ENCODE peak calls at places on chromosomes 4 and X, in six cellular contexts. W, Y, R, U, H and L are unnamed samples.

GRCh38 chr4:4488405-4489404 is 53.1 kb downstream of the STX18 start:
- DNase-seq in W (no peak), R (peak), Y (peak), U (peak), H (peak), L (peak)

GRCh38 chrX:1748408-1748807 is 133.5 kb downstream of the ASMT start:
- DNase-seq in Y (no peak), W (no peak), H (no peak), U (no peak), R (no peak), L (no peak)

GRCh38 chr4:112270051-112270450 is 15.7 kb downstream of the TIFA start:
- DNase-seq in W (no peak), R (no peak), H (no peak), U (no peak), Y (no peak), L (no peak)

GRCh38 chr4:23373269-23373668 is 516.6 kb downstream of the PPARGC1A start:
- DNase-seq in U (no peak), Y (peak), R (no peak), W (no peak), H (no peak), L (no peak)

GRCh38 chr4:107654694-107655093 is 65.3 kb downstream of the PAPSS1 start:
- DNase-seq in H (peak), Y (no peak), R (no peak), W (no peak), U (no peak), L (no peak)

GRCh38 chr4:8004066-8004465 is 64.4 kb upstream of the AFAP1 start:
- DNase-seq in R (no peak), U (no peak), Y (no peak), W (no peak), H (no peak), L (no peak)

GRCh38 chr4:10496200-10496599 is 39.0 kb upstream of the ZNF518B start:
- DNase-seq in Y (no peak), W (no peak), H (no peak), U (no peak), R (no peak), L (no peak)

GRCh38 chrX:56800307-56800706 is 71.3 kb downstream of the NBDY start:
- DNase-seq in Y (peak), R (no peak), H (no peak), U (no peak), W (no peak), L (no peak)

GRCh38 chrX:150446995-150447394 is 83.9 kb downstream of the MAMLD1 start:
- DNase-seq in R (no peak), W (no peak), Y (no peak), H (no peak), U (no peak), L (no peak)

GRCh38 chr4:127309360-127310095 is 323.2 kb upstream of the INTU start:
- DNase-seq in Y (no peak), H (no peak), W (no peak), R (no peak), U (no peak), L (peak)

GRCh38 chr4:66558651-66559050 is 888.4 kb upstream of the EPHA5 start:
- DNase-seq in Y (no peak), H (no peak), W (no peak), U (no peak), R (no peak), L (no peak)

GRCh38 chr4:185020863-185021761 is 2.8 kb downstream of the HELT start:
- DNase-seq in W (no peak), R (no peak), Y (no peak), H (no peak), U (no peak), L (no peak)

GRCh38 chr4:163693211-163693610 is 198.7 kb downstream of the TMA16 start:
- DNase-seq in W (no peak), H (no peak), U (peak), R (no peak), Y (no peak), L (peak)

GRCh38 chr4:182585321-182585720 is 331.9 kb downstream of the DCTD start:
- DNase-seq in W (no peak), R (peak), U (no peak), Y (no peak), H (no peak), L (no peak)

GRCh38 chr4:77095101-77095826 is 19.5 kb upstream of the CCNI start:
- DNase-seq in H (peak), R (peak), W (peak), U (peak), Y (peak), L (no peak)

GRCh38 chr4:131595140-131595539 is 1554.0 kb upstream of the PCDH10 start:
- DNase-seq in W (no peak), R (no peak), H (no peak), Y (no peak), U (no peak), L (no peak)

GRCh38 chr4:185587444-185588161 is 52.3 kb upstream of the PDLIM3 start:
- DNase-seq in Y (no peak), H (no peak), U (no peak), R (no peak), W (no peak), L (no peak)

GRCh38 chr4:145099653-145100052 is 1.5 kb downstream of the ABCE1 start:
- DNase-seq in U (peak), R (no peak), W (no peak), Y (no peak), H (peak), L (no peak)

GRCh38 chr4:29560452-29560851 is 1159.7 kb upstream of the PCDH7 start:
- DNase-seq in U (no peak), Y (no peak), H (no peak), R (no peak), W (no peak), L (no peak)

GRCh38 chrX:99857455-99857854 is 552.6 kb downstream of the PCDH19 start:
- DNase-seq in U (no peak), W (no peak), R (no peak), H (no peak), Y (no peak), L (no peak)

GRCh38 chrX:69280956-69281355 is 115.7 kb upstream of the PJA1 start:
- DNase-seq in H (no peak), U (no peak), Y (no peak), R (no peak), W (no peak), L (no peak)

GRCh38 chr4:182310316-182310715 is 67.1 kb downstream of the TENM3 start:
- DNase-seq in W (no peak), Y (no peak), H (no peak), U (no peak), R (no peak), L (no peak)